ENCODE peak calls at places on chromosomes 3 and 15, in six cellular contexts. O is body of pancreas, G is GM20000, W is fibroblast of the aortic adventitia, E is AG09309, Z is MM.1S. P is an unnamed sample.

GRCh38 chr3:126390201-126390600 is 4.5 kb upstream of the CFAP100 start:
- DNase-seq in O (no peak), G (no peak), W (no peak), E (no peak), Z (no peak), P (no peak)

GRCh38 chr3:43061101-43061895 is 44.6 kb downstream of the POMGNT2 start:
- DNase-seq in O (no peak), G (no peak), W (peak), E (no peak), Z (no peak), P (no peak)

GRCh38 chr3:16477501-16477900 is 36.0 kb downstream of the RFTN1 start:
- DNase-seq in O (no peak), G (no peak), W (no peak), E (no peak), Z (no peak), P (no peak)

GRCh38 chr15:40155270-40155910 is 5.5 kb upstream of the BUB1B start:
- DNase-seq in O (peak), G (no peak), W (no peak), E (no peak), Z (no peak), P (no peak)

GRCh38 chr15:51131596-51132290 is 37.0 kb upstream of the TNFAIP8L3 start:
- DNase-seq in O (no peak), G (no peak), W (no peak), E (no peak), Z (no peak), P (no peak)

GRCh38 chr15:93372209-93372910 is 283.3 kb upstream of the RGMA start:
- DNase-seq in O (peak), G (no peak), W (no peak), E (no peak), Z (no peak), P (no peak)

GRCh38 chr15:34147371-34148140 is 45.7 kb downstream of the PGBD4 start:
- DNase-seq in O (no peak), G (no peak), W (peak), E (no peak), Z (no peak), P (no peak)

GRCh38 chr3:44414517-44415090 is 62.9 kb downstream of the ZNF445 start:
- DNase-seq in O (no peak), G (no peak), W (no peak), E (no peak), Z (no peak), P (no peak)

GRCh38 chr3:98812851-98813374 is 49.8 kb downstream of the ST3GAL6 start:
- DNase-seq in O (peak), G (peak), W (peak), E (no peak), Z (peak), P (no peak)

GRCh38 chr3:192063570-192063969 is 602.6 kb downstream of the PYDC2 start:
- DNase-seq in O (no peak), G (peak), W (no peak), E (no peak), Z (peak), P (no peak)

GRCh38 chr3:156474560-156475389 is 80.1 kb downstream of the SSR3 start:
- DNase-seq in O (no peak), G (peak), W (no peak), E (no peak), Z (no peak), P (no peak)

DNA sequence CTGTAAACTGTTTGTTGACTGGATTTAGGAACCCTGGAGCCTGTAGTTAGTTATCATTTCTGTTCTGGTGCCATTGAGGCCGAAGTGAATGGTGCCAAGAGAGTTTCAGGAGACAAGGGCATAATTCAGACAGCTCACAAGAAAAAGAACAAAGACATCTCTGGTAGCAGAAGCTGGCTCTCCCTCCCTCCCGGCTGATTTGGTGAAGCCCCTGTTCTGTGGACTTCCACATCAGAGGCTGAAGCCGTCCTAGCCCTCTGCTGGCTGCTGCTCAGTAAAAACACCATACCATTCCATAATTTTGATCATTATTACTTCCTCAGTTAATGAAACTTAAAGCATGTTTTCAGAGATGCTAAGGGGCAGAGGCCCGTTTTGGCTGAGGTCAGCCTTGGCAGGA is 381.2 kb upstream of the WNT5A start:
- DNase-seq in O (no peak), G (no peak), W (no peak), E (no peak), Z (no peak), P (no peak)
- TF ChIP-seq CTCF in O (no peak), G (no peak), W (no peak), E (peak), Z (no peak), P (no peak)

GRCh38 chr3:149541091-149541491 is 66.6 kb downstream of the TM4SF4 start:
- DNase-seq in O (no peak), G (no peak), W (peak), E (no peak), Z (no peak), P (no peak)
- TF ChIP-seq CTCF in O (no peak), G (no peak), W (peak), E (peak), Z (no peak), P (no peak)

GRCh38 chr3:49649576-49649975 is 24.6 kb upstream of the APEH start:
- DNase-seq in O (no peak), G (no peak), W (no peak), E (no peak), Z (no peak), P (no peak)
- TF ChIP-seq CTCF in O (no peak), G (no peak), W (no peak), E (no peak), Z (no peak), P (no peak)

GRCh38 chr15:66147440-66147839 is 106.1 kb downstream of the MEGF11 start:
- DNase-seq in O (peak), G (no peak), W (no peak), E (no peak), Z (no peak), P (no peak)
- TF ChIP-seq CTCF in O (peak), G (no peak), W (no peak), E (no peak), Z (no peak), P (no peak)